ENCODE peak calls at places on chromosome 1, in eight cellular contexts. M, P, D, H, C, Z, W and O are unnamed samples.

GRCh38 chr1:85464497-85465098 is 361 bp downstream of the DDAH1 start:
- DNase-seq in P (peak; percentile 84), W (peak; percentile 67), D (peak; percentile 81), C (peak; percentile 58), H (peak; percentile 82), Z (peak; percentile 63), M (peak; percentile 80), O (peak; percentile 91)

GRCh38 chr1:178183796-178184195 is 89.9 kb downstream of the RASAL2 start:
- DNase-seq in Z (no peak), M (no peak), P (peak; percentile 5), W (no peak), D (no peak), H (no peak), C (no peak), O (no peak)

GRCh38 chr1:246462986-246463385 is 44.1 kb downstream of the SMYD3 start:
- DNase-seq in C (no peak), W (no peak), P (no peak), D (no peak), Z (no peak), H (no peak), M (no peak), O (no peak)

GRCh38 chr1:163320891-163321290 is 863 bp upstream of the NUF2 start:
- DNase-seq in P (no peak), D (no peak), C (no peak), M (no peak), W (no peak), Z (no peak), H (peak; percentile 8), O (no peak)

GRCh38 chr1:19735419-19736127 is 64.1 kb downstream of the TMCO4 start:
- DNase-seq in C (no peak), D (peak; percentile 93), W (no peak), P (peak; percentile 96), Z (peak; percentile 48), H (peak; percentile 93), M (peak; percentile 100), O (peak; percentile 94)

GRCh38 chr1:50959303-50959912 is 659 bp downstream of the FAF1 start:
- DNase-seq in Z (no peak), D (peak; percentile 72), C (no peak), H (peak; percentile 28), W (peak; percentile 48), M (peak; percentile 46), P (peak; percentile 60), O (peak; percentile 4)

GRCh38 chr1:181152892-181153633 is 64.6 kb downstream of the IER5 start:
- DNase-seq in H (peak; percentile 97), M (peak; percentile 77), Z (peak; percentile 73), C (no peak), P (peak; percentile 43), W (peak; percentile 56), D (peak; percentile 94), O (peak; percentile 77)

GRCh38 chr1:55828031-55828430 is 612.9 kb upstream of the USP24 start:
- DNase-seq in C (no peak), W (no peak), P (peak; percentile 56), H (peak; percentile 18), M (no peak), Z (no peak), D (no peak), O (no peak)

GRCh38 chr1:241637604-241638003 is 2.6 kb downstream of the CHML start:
- DNase-seq in H (no peak), P (peak; percentile 56), M (peak; percentile 47), D (no peak), C (no peak), Z (no peak), W (no peak), O (no peak)

GRCh38 chr1:232617237-232617636 is 12.7 kb downstream of the SIPA1L2 start:
- DNase-seq in M (no peak), D (no peak), H (no peak), Z (no peak), C (peak; percentile 35), P (no peak), W (no peak), O (no peak)

GRCh38 chr1:198809247-198809646 is 170.4 kb downstream of the PTPRC start:
- DNase-seq in Z (no peak), C (no peak), H (peak; percentile 24), P (peak; percentile 14), W (no peak), M (peak; percentile 54), D (no peak), O (peak; percentile 9)

GRCh38 chr1:9881838-9882249 is 28.2 kb downstream of the CTNNBIP1 start:
- DNase-seq in D (no peak), P (peak; percentile 85), Z (no peak), W (no peak), C (no peak), H (peak; percentile 68), M (peak; percentile 64), O (peak; percentile 75)

GRCh38 chr1:104878203-104878911 is 1128.7 kb downstream of the AMY1C start:
- DNase-seq in Z (no peak), D (no peak), M (no peak), P (no peak), W (no peak), H (no peak), C (no peak), O (no peak)

GRCh38 chr1:6554907-6555778 is at the start of gene TAS1R1:
- DNase-seq in D (peak; percentile 87), Z (no peak), P (peak; percentile 14), M (no peak), C (no peak), W (no peak), H (peak; percentile 17), O (peak; percentile 55)

GRCh38 chr1:240399381-240399780 is 212.6 kb downstream of the GREM2 start:
- DNase-seq in P (peak; percentile 88), W (peak; percentile 59), C (no peak), D (no peak), M (peak; percentile 93), H (peak; percentile 88), Z (peak; percentile 59), O (peak; percentile 83)

GRCh38 chr1:48493031-48493430 is 21.0 kb upstream of the SPATA6 start:
- DNase-seq in Z (no peak), W (no peak), M (no peak), H (no peak), D (no peak), P (no peak), C (no peak), O (no peak)

GRCh38 chr1:36789535-36789934 is 244.8 kb downstream of the GRIK3 start:
- DNase-seq in P (no peak), W (no peak), M (no peak), Z (no peak), D (no peak), C (no peak), H (no peak), O (no peak)

GRCh38 chr1:223479261-223479660 is 86.0 kb downstream of the CCDC185 start:
- DNase-seq in D (no peak), C (no peak), W (no peak), H (no peak), M (no peak), Z (no peak), P (no peak), O (no peak)

GRCh38 chr1:248786106-248786665 is 30.6 kb upstream of the LYPD8 start:
- DNase-seq in Z (no peak), C (no peak), P (no peak), M (no peak), D (no peak), W (no peak), H (no peak), O (no peak)

GRCh38 chr1:110011527-110012041 is 22.8 kb upstream of the STRIP1 start:
- DNase-seq in C (no peak), D (no peak), Z (no peak), W (peak; percentile 68), P (peak; percentile 64), H (peak; percentile 80), M (peak; percentile 76), O (peak; percentile 59)